ENCODE peak calls at places on chromosomes 4 and X, in six cellular contexts. M is iPS DF 19.7, R is HFF-Myc, A is NCI-H774, L is WTC11, O is AG08396. P is an unnamed sample.

GRCh38 chr4:3471886-3472285 is 8.8 kb downstream of the DOK7 start:
- DNase-seq in M (no peak), R (no peak), O (no peak), L (no peak), A (no peak), P (no peak)

GRCh38 chr4:7366180-7366957 is 68.4 kb downstream of the PSAPL1 start:
- DNase-seq in A (no peak), M (no peak), R (no peak), L (no peak), O (no peak), P (no peak)

GRCh38 chr4:95107635-95108034 is 349.9 kb downstream of the BMPR1B start:
- DNase-seq in M (no peak), A (no peak), O (peak), R (no peak), L (no peak), P (peak)

GRCh38 chr4:2337896-2338295 is 76.0 kb upstream of the MXD4 start:
- DNase-seq in L (no peak), A (no peak), M (no peak), R (no peak), O (no peak), P (no peak)

GRCh38 chr4:8342651-8343050 is 73.1 kb downstream of the HTRA3 start:
- DNase-seq in O (no peak), A (no peak), L (peak), R (no peak), M (no peak), P (no peak)

GRCh38 chrX:53244610-53245009 is 19.6 kb upstream of the KDM5C start:
- DNase-seq in R (no peak), M (no peak), A (no peak), L (no peak), O (no peak), P (no peak)

GRCh38 chrX:666762-667161 is 36.2 kb downstream of the SHOX start:
- DNase-seq in L (no peak), M (no peak), R (no peak), O (no peak), A (no peak), P (no peak)

GRCh38 chr4:76969941-76970529 is 20.5 kb downstream of the SEPTIN11 start:
- DNase-seq in L (no peak), O (no peak), M (no peak), R (no peak), A (no peak), P (no peak)

GRCh38 chrX:11531226-11531625 is 134.5 kb downstream of the ARHGAP6 start:
- DNase-seq in O (no peak), A (no peak), L (no peak), M (no peak), R (no peak), P (peak)

GRCh38 chr4:185718578-185719492 is 93.2 kb downstream of the SORBS2 start:
- DNase-seq in R (no peak), M (no peak), L (no peak), O (no peak), A (no peak), P (no peak)

GRCh38 chr4:182343435-182343834 is 100.2 kb downstream of the TENM3 start:
- DNase-seq in L (no peak), M (no peak), O (no peak), R (no peak), A (no peak), P (no peak)

GRCh38 chrX:113009005-113009404 is 168.4 kb upstream of the AMOT start:
- DNase-seq in M (no peak), A (no peak), O (no peak), R (no peak), L (no peak), P (no peak)

GRCh38 chr4:186746581-186746980 is 22.9 kb upstream of the FAT1 start:
- DNase-seq in A (no peak), M (no peak), R (no peak), L (no peak), O (peak), P (no peak)

GRCh38 chr4:164956766-164957643 is 20.5 kb downstream of the TRIM61 start:
- DNase-seq in O (peak), A (peak), L (peak), R (peak), M (no peak), P (peak)

GRCh38 chr4:143118666-143119065 is 66.1 kb upstream of the USP38 start:
- DNase-seq in L (no peak), R (no peak), M (no peak), A (no peak), O (no peak), P (no peak)

GRCh38 chr4:147789596-147789995 is 57.7 kb downstream of the ARHGAP10 start:
- DNase-seq in M (no peak), O (no peak), A (no peak), R (peak), L (no peak), P (peak)

GRCh38 chrX:129953334-129953648 is 29.1 kb upstream of the BCORL1 start:
- DNase-seq in A (no peak), O (no peak), M (no peak), L (no peak), R (no peak), P (no peak)

GRCh38 chr4:184355111-184355604 is 119.2 kb downstream of the IRF2 start:
- DNase-seq in L (no peak), A (no peak), O (peak), R (peak), M (no peak), P (peak)

GRCh38 chr4:5465956-5466355 is 242.4 kb downstream of the EVC2 start:
- DNase-seq in L (no peak), A (no peak), M (no peak), O (no peak), R (no peak), P (no peak)

GRCh38 chr4:155548173-155548572 is 118.5 kb upstream of the GUCY1A1 start:
- DNase-seq in R (peak), L (no peak), O (no peak), A (no peak), M (no peak), P (peak)

GRCh38 chr4:52376107-52376704 is 282.9 kb downstream of the USP46 start:
- DNase-seq in A (peak), R (peak), L (no peak), M (no peak), O (peak), P (peak)

GRCh38 chrX:113548308-113549015 is 707.8 kb upstream of the AMOT start:
- DNase-seq in M (peak), O (no peak), L (peak), A (no peak), R (no peak), P (no peak)

GRCh38 chrX:71809886-71810285 is 46.7 kb downstream of the CXorf49B start:
- DNase-seq in A (no peak), M (no peak), L (no peak), R (no peak), O (no peak), P (no peak)

GRCh38 chr4:3399277-3400194 is 42.2 kb upstream of the HGFAC start:
- DNase-seq in O (no peak), L (no peak), M (no peak), R (no peak), A (no peak), P (no peak)

GRCh38 chr4:8355306-8355705 is 85.2 kb downstream of the ACOX3 start:
- DNase-seq in O (no peak), A (no peak), R (no peak), L (no peak), M (no peak), P (no peak)

GRCh38 chr4:20543131-20543530 is 157.1 kb upstream of the PACRGL start:
- DNase-seq in A (no peak), R (peak), L (no peak), M (no peak), O (no peak), P (no peak)

GRCh38 chr4:48290146-48290772 is 20.6 kb upstream of the TEC start:
- DNase-seq in L (peak), A (no peak), M (no peak), O (peak), R (no peak), P (peak)

GRCh38 chrX:130343411-130343810 is 3.7 kb downstream of the SLC25A14 start:
- DNase-seq in O (no peak), L (no peak), A (no peak), M (no peak), R (no peak), P (no peak)

GRCh38 chrX:46561931-46562721 is 11.4 kb upstream of the CHST7 start:
- DNase-seq in L (no peak), M (no peak), R (no peak), O (no peak), A (no peak), P (no peak)

GRCh38 chrX:15055146-15055930 is 182.1 kb downstream of the MOSPD2 start:
- DNase-seq in M (no peak), L (no peak), O (peak), R (no peak), A (no peak), P (peak)

GRCh38 chr4:37383579-37384229 is 139.2 kb downstream of the NWD2 start:
- DNase-seq in L (no peak), A (peak), O (peak), M (no peak), R (no peak), P (peak)

GRCh38 chr4:6907658-6908191 is 1.9 kb upstream of the TBC1D14 start:
- DNase-seq in A (no peak), M (no peak), R (no peak), O (no peak), L (peak), P (no peak)

GRCh38 chr4:165873298-165874071 is 448 bp downstream of the TLL1 start:
- DNase-seq in R (no peak), O (peak), A (peak), M (no peak), L (peak), P (peak)

GRCh38 chr4:132992686-132993085 is 156.4 kb upstream of the PCDH10 start:
- DNase-seq in O (no peak), R (no peak), M (no peak), A (no peak), L (no peak), P (no peak)

GRCh38 chr4:77072195-77072753 is 3.5 kb downstream of the CCNI start:
- DNase-seq in L (no peak), O (no peak), R (no peak), M (no peak), A (no peak), P (no peak)

GRCh38 chr4:155403886-155404285 is 27.1 kb upstream of the MAP9 start:
- DNase-seq in A (peak), R (peak), O (peak), L (no peak), M (no peak), P (peak)

GRCh38 chrX:57918750-57919436 is 8.6 kb upstream of the ZXDA start:
- DNase-seq in R (no peak), O (no peak), M (no peak), L (peak), A (peak), P (peak)

GRCh38 chrX:40164751-40165150 is 67.0 kb upstream of the BCOR start:
- DNase-seq in R (no peak), M (no peak), L (no peak), O (no peak), A (no peak), P (no peak)